ENCODE peak calls at places on chromosomes 1 and 21, in ten cellular contexts. H is kidney, J is cardiac muscle cell, W is HL-60, Q is kidney epithelial cell, L is fibroblast of lung, G is mammary epithelial cell, D is fibroblast of mammary gland, F is upper lobe of right lung, M is dorsolateral prefrontal cortex. N is an unnamed sample.

GRCh38 chr1:179143332-179143731 is 61.5 kb downstream of the TOR3A start:
- DNase-seq in F (no peak), J (peak), Q (peak), M (no peak), D (peak), L (peak), W (no peak), H (no peak), G (peak), N (no peak)

GRCh38 chr1:229058111-229058551 is 212.8 kb upstream of the RAB4A start:
- DNase-seq in L (no peak), G (peak), M (no peak), W (no peak), D (no peak), F (no peak), J (no peak), H (no peak), Q (no peak), N (no peak)

GRCh38 chr1:180988221-180988826 is 34.3 kb downstream of the STX6 start:
- DNase-seq in J (peak), F (no peak), M (peak), W (no peak), H (no peak), Q (peak), L (peak), G (no peak), D (no peak), N (no peak)

GRCh38 chr1:156495401-156496140 is 5.0 kb downstream of the MEF2D start:
- DNase-seq in L (no peak), Q (no peak), H (peak), W (no peak), F (no peak), G (no peak), D (peak), J (no peak), M (no peak), N (no peak)

GRCh38 chr1:9406111-9406510 is 113.4 kb downstream of the SPSB1 start:
- DNase-seq in M (no peak), G (no peak), D (no peak), L (no peak), H (peak), Q (no peak), F (no peak), W (no peak), J (no peak), N (no peak)

GRCh38 chr1:186617860-186618780 is 62.1 kb downstream of the PTGS2 start:
- DNase-seq in J (peak), W (peak), Q (no peak), H (no peak), D (peak), M (no peak), F (peak), L (peak), G (peak), N (peak)

GRCh38 chr21:15236111-15236510 is 171.3 kb upstream of the NRIP1 start:
- DNase-seq in F (no peak), H (no peak), L (no peak), J (no peak), W (no peak), Q (no peak), M (no peak), G (no peak), D (no peak), N (no peak)

GRCh38 chr1:205565799-205566198 is 61.3 kb downstream of the CDK18 start:
- DNase-seq in L (no peak), W (no peak), M (no peak), F (no peak), H (no peak), Q (no peak), D (no peak), G (no peak), J (no peak), N (no peak)

GRCh38 chr1:157105988-157106812 is 6.6 kb upstream of the ETV3L start:
- DNase-seq in W (no peak), G (peak), Q (peak), D (peak), F (peak), J (peak), H (no peak), M (no peak), L (peak), N (peak)

GRCh38 chr1:3013371-3014038 is 7.8 kb upstream of the ACTRT2 start:
- DNase-seq in J (no peak), G (no peak), W (no peak), D (no peak), Q (no peak), M (no peak), F (peak), L (no peak), H (peak), N (no peak)

GRCh38 chr1:168453056-168453455 is 90.7 kb downstream of the XCL2 start:
- DNase-seq in L (no peak), F (no peak), J (no peak), G (no peak), M (no peak), D (no peak), W (no peak), Q (no peak), H (no peak), N (no peak)

GRCh38 chr1:54327386-54328116 is 78.6 kb downstream of the SSBP3 start:
- DNase-seq in W (no peak), L (no peak), H (no peak), Q (no peak), F (no peak), J (no peak), M (no peak), G (no peak), D (peak), N (no peak)

GRCh38 chr1:53024117-53024516 is 37.9 kb upstream of the PODN start:
- DNase-seq in L (no peak), J (no peak), M (no peak), Q (no peak), W (no peak), F (no peak), G (no peak), H (no peak), D (no peak), N (no peak)

GRCh38 chr1:41439234-41439633 is 45.2 kb downstream of the EDN2 start:
- DNase-seq in F (no peak), W (no peak), G (no peak), H (peak), J (no peak), M (peak), L (no peak), D (no peak), Q (no peak), N (no peak)

GRCh38 chr1:219071209-219071608 is 102.5 kb upstream of the LYPLAL1 start:
- DNase-seq in W (no peak), H (no peak), D (no peak), Q (no peak), G (no peak), M (no peak), F (no peak), J (no peak), L (no peak), N (no peak)

GRCh38 chr21:41726970-41727783 is 39.7 kb downstream of the RIPK4 start:
- DNase-seq in W (no peak), H (peak), L (peak), G (peak), F (no peak), Q (no peak), M (no peak), J (peak), D (peak), N (no peak)

GRCh38 chr1:184622136-184622823 is 132.4 kb downstream of the EDEM3 start:
- DNase-seq in H (peak), D (peak), M (no peak), F (no peak), W (no peak), G (peak), J (peak), L (peak), Q (peak), N (no peak)

GRCh38 chr1:81801032-81801833 is 499 bp downstream of the ADGRL2 start:
- DNase-seq in M (peak), L (peak), Q (no peak), W (peak), D (peak), J (peak), G (peak), F (peak), H (peak), N (no peak)

GRCh38 chr1:157203166-157203565 is 65.0 kb upstream of the ETV3 start:
- DNase-seq in F (no peak), J (no peak), D (no peak), H (no peak), Q (no peak), M (no peak), W (no peak), G (no peak), L (no peak), N (no peak)

GRCh38 chr1:108057536-108057935 is 92.6 kb upstream of the VAV3 start:
- DNase-seq in F (no peak), H (no peak), M (no peak), J (peak), D (peak), W (peak), Q (no peak), G (peak), L (no peak), N (no peak)

GRCh38 chr21:44960141-44961092 is 20.6 kb downstream of the SLX9 start:
- DNase-seq in D (no peak), L (no peak), J (no peak), F (no peak), G (no peak), M (no peak), Q (no peak), H (peak), W (no peak), N (no peak)

GRCh38 chr21:42644223-42645208 is 8.9 kb upstream of the PDE9A start:
- DNase-seq in D (peak), L (peak), G (no peak), W (no peak), H (peak), F (no peak), Q (no peak), M (no peak), J (no peak), N (no peak)

GRCh38 chr1:196306421-196306820 is 301.8 kb downstream of the KCNT2 start:
- DNase-seq in M (no peak), D (no peak), W (no peak), Q (no peak), J (no peak), L (no peak), G (no peak), H (no peak), F (no peak), N (no peak)

GRCh38 chr1:1889090-1889750 is 1.7 kb downstream of the GNB1 start:
- DNase-seq in W (no peak), G (no peak), F (no peak), Q (no peak), J (no peak), D (no peak), H (peak), M (no peak), L (no peak), N (no peak)

GRCh38 chr1:32984090-32984828 is 19.6 kb upstream of the RNF19B start:
- DNase-seq in M (no peak), G (no peak), L (peak), J (peak), W (no peak), D (peak), F (no peak), H (no peak), Q (no peak), N (no peak)

GRCh38 chr1:103275725-103276124 is 167.4 kb upstream of the COL11A1 start:
- DNase-seq in L (no peak), G (no peak), H (no peak), M (no peak), Q (no peak), W (no peak), F (no peak), J (no peak), D (peak), N (no peak)

GRCh38 chr1:16155537-16156410 is at the start of gene EPHA2:
- DNase-seq in F (peak), W (no peak), J (peak), Q (no peak), L (peak), H (peak), D (peak), G (peak), M (peak), N (no peak)

GRCh38 chr21:16047857-16048256 is 318.1 kb downstream of the USP25 start:
- DNase-seq in G (no peak), J (peak), W (no peak), H (no peak), L (peak), Q (no peak), D (peak), F (no peak), M (no peak), N (no peak)

GRCh38 chr1:59214764-59215208 is 82.1 kb upstream of the FGGY start:
- DNase-seq in J (no peak), G (no peak), M (no peak), F (peak), W (no peak), L (peak), Q (no peak), D (no peak), H (no peak), N (no peak)

GRCh38 chr1:178470411-178470960 is 26.3 kb downstream of the CLEC20A start:
- DNase-seq in W (no peak), Q (peak), J (no peak), L (no peak), G (peak), F (no peak), M (no peak), D (no peak), H (peak), N (no peak)

GRCh38 chr1:150550222-150551048 is 1.2 kb downstream of the ADAMTSL4 start:
- DNase-seq in W (no peak), Q (no peak), D (peak), G (no peak), F (no peak), H (no peak), M (no peak), L (no peak), J (no peak), N (no peak)

GRCh38 chr1:110916669-110917306 is 43.8 kb downstream of the CD53 start:
- DNase-seq in D (peak), F (no peak), W (peak), Q (peak), L (peak), J (peak), M (no peak), G (peak), H (no peak), N (peak)

GRCh38 chr1:48016526-48016925 is 19.3 kb upstream of the TRABD2B start:
- DNase-seq in L (no peak), Q (no peak), D (no peak), M (no peak), J (no peak), H (no peak), G (no peak), F (no peak), W (no peak), N (no peak)

GRCh38 chr21:32733356-32733755 is 5.5 kb upstream of the SYNJ1 start:
- DNase-seq in W (no peak), F (no peak), L (no peak), G (no peak), D (no peak), H (no peak), M (no peak), Q (no peak), J (no peak), N (no peak)

GRCh38 chr21:32087452-32087851 is 191.4 kb downstream of the MIS18A start:
- DNase-seq in F (no peak), W (no peak), D (no peak), M (no peak), J (no peak), Q (no peak), L (no peak), G (no peak), H (no peak), N (no peak)

GRCh38 chr1:48470506-48470905 is 1.5 kb downstream of the SPATA6 start:
- DNase-seq in L (peak), W (no peak), J (peak), G (peak), Q (no peak), D (peak), H (peak), M (no peak), F (no peak), N (no peak)

GRCh38 chr1:25562928-25563283 is 19.5 kb downstream of the LDLRAP1 start:
- DNase-seq in D (no peak), L (no peak), W (no peak), F (peak), M (no peak), J (no peak), H (peak), Q (no peak), G (no peak), N (no peak)

GRCh38 chr1:25561426-25562100 is 18.2 kb downstream of the LDLRAP1 start:
- DNase-seq in D (no peak), J (no peak), L (no peak), G (no peak), F (no peak), Q (no peak), W (no peak), H (no peak), M (no peak), N (no peak)

GRCh38 chr1:25560788-25561187 is 17.4 kb downstream of the LDLRAP1 start:
- DNase-seq in W (no peak), M (no peak), J (no peak), F (no peak), L (no peak), H (no peak), Q (no peak), G (no peak), D (no peak), N (no peak)

GRCh38 chr1:25563330-25564215 is 20.2 kb downstream of the LDLRAP1 start:
- DNase-seq in M (no peak), J (no peak), G (no peak), D (no peak), F (peak), L (no peak), H (peak), Q (no peak), W (no peak), N (no peak)

DNA sequence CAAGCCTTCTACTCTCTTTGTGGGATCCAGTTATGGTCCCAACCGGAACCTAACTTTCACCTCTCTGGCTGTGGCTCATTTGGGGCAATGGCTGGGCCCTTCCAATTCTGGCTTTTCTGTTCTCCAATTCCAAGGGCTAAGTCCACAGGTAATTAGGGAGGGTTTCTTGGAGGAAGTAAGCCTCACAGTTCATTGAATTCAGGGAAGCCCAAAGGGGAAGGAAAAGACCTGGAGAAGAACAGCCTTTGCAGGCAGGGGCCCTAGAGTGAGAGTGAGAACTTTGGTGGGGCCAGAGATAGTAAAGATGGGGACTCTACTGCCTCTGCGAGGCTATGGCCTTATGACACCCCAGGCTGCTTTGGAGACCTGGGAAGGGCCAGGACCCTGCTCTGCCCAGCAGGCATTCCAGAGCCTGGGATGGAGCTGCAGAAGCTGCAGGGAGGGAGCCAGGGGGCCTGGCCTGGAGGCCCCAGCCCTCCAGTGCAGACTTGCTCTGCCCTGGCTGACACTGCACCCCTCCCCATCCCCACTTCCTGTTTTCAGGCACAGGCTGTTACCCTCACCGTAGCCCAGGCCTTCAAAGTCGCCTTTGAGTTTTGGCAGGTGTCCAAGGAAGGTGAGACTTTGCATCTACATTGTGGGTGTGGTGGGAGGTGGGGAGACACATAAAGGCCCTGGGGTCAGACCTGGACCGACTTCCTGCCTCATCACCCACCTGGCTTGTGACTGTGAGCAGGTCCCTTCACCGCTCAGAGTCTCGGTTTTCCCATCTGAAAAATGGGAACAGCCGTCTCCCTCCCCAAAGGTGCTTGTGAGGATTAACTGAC is 18.9 kb downstream of the LDLRAP1 start:
- DNase-seq in G (no peak), H (no peak), F (peak), W (peak), D (no peak), M (no peak), L (no peak), J (no peak), Q (no peak), N (peak)
- H3K4me3 ChIP-seq in G (no peak), H (no peak), F (peak), W (no peak), D (no peak), M (no peak), L (no peak), J (no peak), Q (no peak), N (no peak)

DNA sequence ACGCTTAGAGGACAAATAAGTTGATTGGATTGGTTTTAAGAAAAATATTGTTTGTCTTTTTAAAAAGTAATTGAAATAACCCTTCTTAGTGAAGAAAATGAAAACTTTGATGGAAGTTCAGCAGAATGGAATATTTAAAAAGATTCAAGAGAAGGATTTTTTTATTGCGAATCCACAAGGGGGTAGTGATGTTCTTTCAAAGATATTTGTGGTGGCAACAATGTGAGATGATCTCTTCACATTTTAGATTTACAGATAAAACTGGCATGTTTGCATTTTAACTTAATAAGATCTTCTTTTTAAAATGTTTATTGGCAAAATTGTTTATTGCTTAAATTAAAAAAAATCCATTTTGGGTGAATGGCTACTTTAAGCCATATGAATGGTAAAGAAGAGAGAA is 8.9 kb downstream of the CAMTA1 start:
- DNase-seq in D (peak), F (no peak), H (no peak), J (peak), L (peak), G (peak), M (no peak), W (no peak), Q (no peak), N (no peak)
- TF ChIP-seq CTCF in D (peak), F (peak), H (peak), J (peak), L (peak), G (peak), M (peak), W (no peak), Q (peak), N (no peak)

GRCh38 chr1:202014060-202014459 is 3.7 kb downstream of the ELF3 start:
- DNase-seq in W (no peak), F (no peak), H (no peak), D (no peak), J (no peak), M (no peak), Q (no peak), G (no peak), L (no peak), N (no peak)

GRCh38 chr1:202016717-202017384 is 6.5 kb downstream of the ELF3 start:
- DNase-seq in H (peak), L (no peak), J (no peak), M (no peak), D (no peak), Q (no peak), G (no peak), W (no peak), F (no peak), N (no peak)

GRCh38 chr1:202016022-202016624 is 5.7 kb downstream of the ELF3 start:
- DNase-seq in J (no peak), W (no peak), M (no peak), F (no peak), L (peak), D (no peak), Q (no peak), H (no peak), G (no peak), N (no peak)

GRCh38 chr1:202014915-202015676 is 4.7 kb downstream of the ELF3 start:
- DNase-seq in M (no peak), H (no peak), F (no peak), W (no peak), G (peak), Q (no peak), L (no peak), D (no peak), J (no peak), N (no peak)

GRCh38 chr1:202015677-202015952 is 5.2 kb downstream of the ELF3 start:
- DNase-seq in J (no peak), H (no peak), L (no peak), F (no peak), W (no peak), M (no peak), Q (no peak), G (no peak), D (no peak), N (no peak)
- H3K4me3 ChIP-seq in J (no peak), H (no peak), L (no peak), F (no peak), W (no peak), M (no peak), Q (no peak), G (no peak), D (no peak), N (no peak)

DNA sequence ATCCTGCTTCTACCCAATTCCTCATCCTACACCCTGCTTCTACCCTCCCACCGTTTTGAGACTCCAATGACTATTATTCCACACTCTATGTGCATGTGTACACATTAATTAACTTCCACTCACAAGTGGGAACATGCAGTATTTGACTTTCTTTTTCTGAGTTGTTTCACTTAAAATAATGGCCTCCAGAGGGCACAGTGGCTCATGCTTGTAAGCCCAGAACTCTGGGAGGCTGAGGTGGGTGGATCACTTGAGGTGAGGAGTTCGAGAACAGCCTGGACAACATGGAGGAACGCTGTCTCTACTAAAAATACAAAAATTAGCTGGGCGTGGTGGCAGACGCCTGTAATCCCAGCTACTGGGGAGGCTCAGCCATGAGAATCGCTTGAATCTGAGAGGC is 464.8 kb downstream of the PTBP2 start:
- DNase-seq in D (peak), M (no peak), G (no peak), H (no peak), F (no peak), J (peak), L (no peak), W (peak), Q (no peak), N (no peak)
- TF ChIP-seq CTCF in D (peak), M (no peak), G (no peak), H (no peak), F (no peak), J (peak), L (no peak), W (no peak), Q (peak), N (peak)

GRCh38 chr1:31957701-31958674 is 19.8 kb upstream of the PTP4A2 start:
- DNase-seq in L (no peak), M (no peak), Q (no peak), G (no peak), H (no peak), D (no peak), J (peak), W (peak), F (no peak), N (peak)
- H3K4me3 ChIP-seq in L (no peak), M (no peak), Q (no peak), G (no peak), H (no peak), D (no peak), J (no peak), W (no peak), F (no peak), N (no peak)

N was measured in GM12864.